ENCODE peak calls at places on chromosomes 5 and 9, in six cellular contexts. L, J, F, D, U and C are unnamed samples.

GRCh38 chr5:64295100-64295499 is 129.5 kb downstream of the RNF180 start:
- DNase-seq in D (no peak), J (no peak), F (no peak), L (no peak), U (no peak), C (no peak)

GRCh38 chr9:26260238-26260637 is 582.0 kb upstream of the TUSC1 start:
- DNase-seq in L (no peak), U (no peak), D (no peak), J (no peak), F (no peak), C (no peak)

GRCh38 chr9:36940881-36941280 is 93.2 kb downstream of the PAX5 start:
- DNase-seq in F (no peak), J (no peak), D (no peak), U (no peak), L (no peak), C (no peak)

GRCh38 chr5:122591828-122592227 is 183.1 kb upstream of the SNX2 start:
- DNase-seq in D (no peak), L (no peak), J (no peak), U (no peak), F (no peak), C (no peak)

GRCh38 chr5:10283927-10284635 is 23.6 kb downstream of the CMBL start:
- DNase-seq in D (peak; percentile 82), L (peak; percentile 90), J (peak; percentile 79), F (peak; percentile 82), U (peak; percentile 91), C (peak; percentile 77)

GRCh38 chr9:118595719-118596305 is 773.4 kb downstream of the BRINP1 start:
- DNase-seq in F (no peak), D (peak; percentile 83), L (no peak), J (no peak), U (no peak), C (peak; percentile 5)

GRCh38 chr9:104506565-104506964 is 2.5 kb downstream of the OR13F1 start:
- DNase-seq in L (no peak), D (no peak), U (no peak), F (no peak), J (no peak), C (no peak)

GRCh38 chr5:143198332-143198731 is 205.2 kb downstream of the NR3C1 start:
- DNase-seq in L (no peak), D (no peak), U (no peak), F (no peak), J (no peak), C (no peak)

GRCh38 chr9:68719847-68720246 is 14.8 kb downstream of the PIP5K1B start:
- DNase-seq in J (no peak), D (no peak), L (no peak), F (no peak), U (no peak), C (no peak)

DNA sequence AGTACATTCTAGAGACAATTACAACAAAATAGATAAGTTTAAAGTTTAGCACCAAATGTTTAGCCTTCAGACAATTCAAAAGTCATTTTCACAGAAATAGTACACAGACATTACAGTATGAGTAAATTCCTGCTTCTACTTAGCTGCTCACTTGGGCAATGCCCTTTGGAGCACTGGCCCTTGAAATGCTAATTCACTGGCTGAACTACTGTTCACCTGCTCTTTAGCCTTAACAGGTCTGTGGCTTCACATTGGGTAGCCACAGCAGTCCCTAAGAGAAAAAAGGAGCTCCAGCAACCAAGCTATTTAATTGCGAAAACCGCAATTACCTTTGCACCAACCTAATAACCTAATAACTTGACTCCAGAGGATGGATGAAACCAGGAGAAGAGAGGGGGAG is 916.2 kb upstream of the DMAC1 start:
- DNase-seq in L (no peak), F (no peak), J (no peak), D (no peak), U (peak; percentile 52), C (no peak)
- H3K36me3 ChIP-seq in L (no peaks in the 10 kb centered on the region), F (no peaks in the 10 kb centered on the region), J (no peaks in the 10 kb centered on the region), D (no peaks in the 10 kb centered on the region), U (no peaks in the 10 kb centered on the region), C (no peaks in the 10 kb centered on the region)

DNA sequence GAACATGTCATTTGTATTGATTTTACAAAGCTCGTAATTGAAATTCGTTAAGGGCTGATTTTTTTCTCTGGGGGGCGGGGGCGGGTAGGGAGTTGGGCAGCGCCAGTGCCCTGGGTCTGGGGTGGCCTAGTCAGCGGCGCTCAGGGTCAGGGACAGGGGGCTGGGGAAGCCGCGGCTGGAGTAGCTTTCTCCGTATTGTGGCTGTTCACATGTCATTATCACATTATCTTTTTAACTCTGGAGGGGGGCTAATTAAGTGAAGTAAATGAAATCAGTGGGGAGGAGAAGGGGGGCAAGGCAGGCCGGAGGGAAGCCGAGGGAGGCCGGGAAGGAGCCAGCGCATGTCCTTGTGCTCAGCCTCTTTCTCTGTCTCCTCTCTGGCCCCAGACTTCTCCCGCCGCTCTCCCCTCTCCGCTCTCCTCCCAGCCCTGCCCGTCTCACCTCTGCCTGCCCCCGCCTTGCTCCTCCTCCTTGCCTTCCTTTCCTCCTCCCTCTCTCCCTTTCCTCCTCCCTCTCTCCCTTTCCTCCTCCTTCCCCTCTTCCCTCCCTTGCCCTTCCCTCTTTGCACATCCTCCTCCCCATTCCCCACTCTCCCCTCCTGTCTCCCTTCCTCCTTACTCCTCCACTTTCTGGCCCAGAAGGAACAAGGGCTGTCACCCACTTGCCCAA is 38.7 kb downstream of the ASS1 start:
- DNase-seq in U (no peak), J (no peak), F (no peak), L (no peak), D (peak; percentile 63), C (no peak)
- H3K36me3 ChIP-seq in U (peaks cover 40% of the 10 kb centered on the region), J (no peaks in the 10 kb centered on the region), F (no peaks in the 10 kb centered on the region), L (peaks cover 82% of the 10 kb centered on the region), D (no peaks in the 10 kb centered on the region), C (no peaks in the 10 kb centered on the region)

GRCh38 chr5:151665584-151665982 is 21.1 kb downstream of the SPARC start:
- DNase-seq in D (no peak), L (no peak), U (no peak), F (no peak), J (no peak), C (no peak)

GRCh38 chr5:151662805-151663204 is 23.9 kb downstream of the SPARC start:
- DNase-seq in U (no peak), D (no peak), L (no peak), J (no peak), F (no peak), C (no peak)

GRCh38 chr5:151667083-151667482 is 19.6 kb downstream of the SPARC start:
- DNase-seq in D (no peak), L (no peak), U (no peak), J (no peak), F (no peak), C (no peak)

GRCh38 chr5:151663617-151664322 is 22.9 kb downstream of the SPARC start:
- DNase-seq in F (no peak), J (peak; percentile 77), L (no peak), U (no peak), D (no peak), C (no peak)

GRCh38 chr5:151664694-151665583 is 21.8 kb downstream of the SPARC start:
- DNase-seq in J (no peak), U (no peak), F (no peak), L (no peak), D (no peak), C (no peak)
- H3K36me3 ChIP-seq in J (no peaks in the 10 kb centered on the region), U (peaks cover 29% of the 10 kb centered on the region), F (no peaks in the 10 kb centered on the region), L (peaks cover 80% of the 10 kb centered on the region), D (peaks cover 50% of the 10 kb centered on the region), C (peaks cover 10% of the 10 kb centered on the region)

GRCh38 chr5:154802050-154802449 is 46.9 kb downstream of the LARP1 start:
- DNase-seq in U (peak; percentile 23), L (no peak), J (no peak), F (no peak), D (no peak), C (no peak)

GRCh38 chr5:154806176-154806575 is 44.2 kb downstream of the FAXDC2 start:
- DNase-seq in L (no peak), F (no peak), U (no peak), J (no peak), D (no peak), C (no peak)

GRCh38 chr5:154797762-154798161 is 42.6 kb downstream of the LARP1 start:
- DNase-seq in F (no peak), U (no peak), L (no peak), D (no peak), J (no peak), C (no peak)

GRCh38 chr5:154800582-154800981 is 45.4 kb downstream of the LARP1 start:
- DNase-seq in D (no peak), F (no peak), L (no peak), U (no peak), J (no peak), C (no peak)

GRCh38 chr5:154801083-154801482 is 45.9 kb downstream of the LARP1 start:
- DNase-seq in J (no peak), L (no peak), U (no peak), D (no peak), F (no peak), C (no peak)
- H3K36me3 ChIP-seq in J (peaks cover 3% of the 10 kb centered on the region), L (peaks cover 98% of the 10 kb centered on the region), U (peaks cover 97% of the 10 kb centered on the region), D (peaks cover 48% of the 10 kb centered on the region), F (peaks cover 62% of the 10 kb centered on the region), C (peaks cover 13% of the 10 kb centered on the region)